ENCODE peak calls at places on chromosomes 3 and 15, in five cellular contexts. N is anterior cingulate cortex; F is activated effector memory CD4-positive, alpha-beta T cell treated with Interleukin-2 at 50 U/mL for 16 hours; E is ELR; C is upper lobe of right lung. M is an unnamed sample.

GRCh38 chr3:25171118-25171912 is 256.7 kb upstream of the RARB start:
- DNase-seq in N (no peak), F (no peak), E (no peak), C (no peak), M (no peak)

GRCh38 chr3:122021811-122022401 is at the start of gene ILDR1:
- DNase-seq in N (no peak), F (no peak), E (no peak), C (peak; percentile 87), M (no peak)

GRCh38 chr3:8741581-8742355 is 8.2 kb downstream of the CAV3 start:
- DNase-seq in N (no peak), F (no peak), E (peak; percentile 91), C (no peak), M (no peak)

GRCh38 chr3:53191836-53192480 is 30.9 kb downstream of the PRKCD start:
- DNase-seq in N (no peak), F (no peak), E (no peak), C (peak; percentile 49), M (peak; percentile 50)

GRCh38 chr3:129417354-129417753 is 11.1 kb downstream of the EFCAB12 start:
- DNase-seq in N (no peak), F (no peak), E (no peak), C (no peak), M (no peak)

GRCh38 chr15:70720228-70721016 is 42.9 kb downstream of the UACA start:
- DNase-seq in N (no peak), F (no peak), E (peak; percentile 52), C (no peak), M (no peak)

GRCh38 chr3:112000971-112001370 is 2.2 kb downstream of the TAGLN3 start:
- DNase-seq in N (no peak), F (no peak), E (no peak), C (no peak), M (no peak)

GRCh38 chr3:127698264-127699097 is 25.7 kb downstream of the ABTB1 start:
- DNase-seq in N (no peak), F (no peak), E (no peak), C (peak; percentile 42), M (peak; percentile 56)

GRCh38 chr3:182364323-182364722 is 429.0 kb upstream of the ATP11B start:
- DNase-seq in N (no peak), F (no peak), E (no peak), C (no peak), M (no peak)

GRCh38 chr3:133928903-133929607 is 33.4 kb upstream of the RAB6B start:
- DNase-seq in N (no peak), F (no peak), E (peak; percentile 54), C (no peak), M (no peak)

GRCh38 chr3:104281713-104282112 is 1085.0 kb upstream of the ALCAM start:
- DNase-seq in N (no peak), F (no peak), E (no peak), C (no peak), M (no peak)

GRCh38 chr3:50550079-50550736 is 17.3 kb downstream of the C3orf18 start:
- DNase-seq in N (no peak), F (peak; percentile 48), E (peak; percentile 55), C (peak; percentile 78), M (peak; percentile 76)

GRCh38 chr3:61615643-61616042 is 54.3 kb downstream of the PTPRG start:
- DNase-seq in N (no peak), F (no peak), E (no peak), C (no peak), M (no peak)

GRCh38 chr3:193096076-193096475 is 144.9 kb upstream of the PLAAT1 start:
- DNase-seq in N (no peak), F (no peak), E (no peak), C (no peak), M (no peak)

GRCh38 chr3:15287565-15288330 is 44.6 kb downstream of the SH3BP5 start:
- DNase-seq in N (no peak), F (no peak), E (peak; percentile 63), C (no peak), M (peak; percentile 74)

GRCh38 chr3:122857019-122857418 is 62.1 kb downstream of the SLC49A4 start:
- DNase-seq in N (no peak), F (no peak), E (peak; percentile 31), C (no peak), M (no peak)

GRCh38 chr3:14632445-14632930 is 19.1 kb upstream of the CCDC174 start:
- DNase-seq in N (no peak), F (no peak), E (no peak), C (no peak), M (no peak)

GRCh38 chr3:16801698-16802097 is 83.1 kb upstream of the PLCL2 start:
- DNase-seq in N (no peak), F (no peak), E (peak; percentile 24), C (no peak), M (no peak)

GRCh38 chr3:42489116-42489936 is 13.1 kb upstream of the VIPR1 start:
- DNase-seq in N (no peak), F (no peak), E (no peak), C (no peak), M (no peak)

GRCh38 chr3:143443851-143444331 is 324.3 kb downstream of the CHST2 start:
- DNase-seq in N (no peak), F (no peak), E (peak; percentile 99), C (no peak), M (no peak)

GRCh38 chr3:81728766-81729544 is 32.5 kb downstream of the GBE1 start:
- DNase-seq in N (no peak), F (no peak), E (peak; percentile 81), C (no peak), M (no peak)

GRCh38 chr3:147904421-147904820 is 495.3 kb downstream of the ZIC1 start:
- DNase-seq in N (no peak), F (no peak), E (no peak), C (no peak), M (no peak)

GRCh38 chr3:119695480-119695879 is 7.3 kb upstream of the CFAP91 start:
- DNase-seq in N (no peak), F (no peak), E (peak; percentile 55), C (no peak), M (no peak)

GRCh38 chr15:98425173-98425572 is 223.2 kb upstream of the IGF1R start:
- DNase-seq in N (no peak), F (no peak), E (no peak), C (no peak), M (no peak)

M was measured in sciatic nerve.